ENCODE peak calls at places on chromosomes 4 and X, in seven cellular contexts. T is neuronal stem cell, G is IMR-90, P is mesendoderm, S is H9, B is H1, A is trophoblast cell. Y is an unnamed sample.

GRCh38 chrX:66030505-66031317 is 9.2 kb downstream of the VSIG4 start:
- DNase-seq in B (peak), P (peak), A (peak), T (peak), S (peak), G (peak), Y (peak)

GRCh38 chr4:38179690-38180299 is 219.6 kb downstream of the PTTG2 start:
- DNase-seq in S (peak), P (peak), B (peak), G (peak), A (peak), T (peak), Y (peak)

GRCh38 chr4:55321707-55322264 is 24.3 kb upstream of the SRD5A3 start:
- DNase-seq in B (peak), A (peak), P (peak), S (peak), G (peak), T (peak), Y (peak)

GRCh38 chrX:148043456-148043855 is 62.3 kb downstream of the FMR1NB start:
- DNase-seq in A (peak), B (no peak), P (no peak), S (no peak), T (no peak), G (peak), Y (peak)

GRCh38 chr4:86974481-86975050 is 39.8 kb downstream of the AFF1 start:
- DNase-seq in G (no peak), P (no peak), T (no peak), S (no peak), A (peak), B (no peak), Y (no peak)

GRCh38 chr4:67927251-67927650 is 36.0 kb downstream of the TMPRSS11A start:
- DNase-seq in S (no peak), G (no peak), A (no peak), P (no peak), T (no peak), B (no peak), Y (no peak)

GRCh38 chrX:40207626-40208025 is 109.9 kb upstream of the BCOR start:
- DNase-seq in T (no peak), G (peak), B (no peak), S (no peak), A (no peak), P (no peak), Y (no peak)

GRCh38 chrX:55524487-55524886 is 34.8 kb upstream of the USP51 start:
- DNase-seq in S (no peak), B (no peak), T (no peak), G (peak), A (no peak), P (peak), Y (no peak)

GRCh38 chr4:182827166-182827565 is 90.0 kb downstream of the DCTD start:
- DNase-seq in G (no peak), P (no peak), S (no peak), T (no peak), A (no peak), B (no peak), Y (no peak)

GRCh38 chr4:81454498-81454897 is 17.2 kb downstream of the RASGEF1B start:
- DNase-seq in P (no peak), T (no peak), S (no peak), A (peak), B (no peak), G (peak), Y (no peak)

GRCh38 chr4:173448103-173448502 is 49.2 kb upstream of the SCRG1 start:
- DNase-seq in P (no peak), B (no peak), T (no peak), A (no peak), S (no peak), G (peak), Y (no peak)

GRCh38 chr4:2263701-2264321 is 1.9 kb upstream of the MXD4 start:
- DNase-seq in A (no peak), B (no peak), T (no peak), G (no peak), P (no peak), S (no peak), Y (no peak)

GRCh38 chr4:118281611-118282442 is 71.0 kb downstream of the PRSS12 start:
- DNase-seq in P (peak), B (no peak), G (peak), T (no peak), A (peak), S (peak), Y (no peak)

GRCh38 chr4:124060261-124060918 is 652.1 kb downstream of the ANKRD50 start:
- DNase-seq in A (no peak), B (no peak), G (peak), T (no peak), S (no peak), P (no peak), Y (peak)

GRCh38 chrX:147827070-147827469 is 84.6 kb upstream of the FMR1 start:
- DNase-seq in G (no peak), S (no peak), P (no peak), A (no peak), T (no peak), B (no peak), Y (no peak)

GRCh38 chr4:186669159-186669720 is 54.4 kb downstream of the FAT1 start:
- DNase-seq in T (no peak), P (peak), G (peak), A (peak), S (peak), B (peak), Y (peak)

GRCh38 chr4:145937990-145938611 is 522 bp downstream of the ZNF827 start:
- DNase-seq in P (peak), A (peak), G (peak), B (peak), S (no peak), T (peak), Y (peak)

GRCh38 chr4:169037491-169037890 is 27.4 kb upstream of the CBR4 start:
- DNase-seq in T (no peak), A (no peak), S (no peak), P (no peak), G (no peak), B (no peak), Y (no peak)

GRCh38 chrX:32448320-32448719 is 763.0 kb downstream of the DMD start:
- DNase-seq in P (no peak), T (no peak), A (no peak), G (no peak), B (no peak), S (no peak), Y (peak)

GRCh38 chr4:81688085-81688484 is 216.4 kb upstream of the RASGEF1B start:
- DNase-seq in S (no peak), T (no peak), P (peak), A (peak), G (no peak), B (no peak), Y (no peak)

GRCh38 chr4:126790633-126791032 is 842.1 kb upstream of the INTU start:
- DNase-seq in S (no peak), A (peak), T (no peak), G (peak), B (no peak), P (no peak), Y (peak)

GRCh38 chrX:13432376-13432775 is 112.5 kb upstream of the ATXN3L start:
- DNase-seq in S (no peak), B (no peak), T (no peak), P (no peak), G (peak), A (peak), Y (peak)

GRCh38 chrX:41923925-41924693 is 755 bp upstream of the CASK start:
- DNase-seq in G (peak), S (peak), A (peak), P (peak), T (no peak), B (no peak), Y (peak)

DNA sequence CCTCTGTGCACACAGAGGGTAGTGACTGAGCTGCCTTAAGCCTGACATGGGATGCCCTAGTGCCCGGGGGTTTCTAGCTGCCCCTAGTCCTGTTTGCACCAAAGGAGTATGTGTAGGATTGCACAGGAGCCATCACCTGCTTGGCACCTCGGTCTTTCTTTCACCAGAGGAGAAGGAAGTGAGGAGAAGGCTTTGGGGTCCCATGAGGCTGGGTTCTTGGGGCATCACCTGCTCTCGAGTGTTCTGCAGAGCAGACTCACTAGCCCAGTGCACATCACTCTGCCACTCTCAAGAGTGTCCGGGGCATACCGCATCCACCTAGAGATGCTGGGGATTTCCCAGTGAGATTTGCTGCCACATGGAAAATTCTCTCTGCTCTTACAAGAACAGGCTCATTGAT is 40.5 kb upstream of the GPR78 start:
- DNase-seq in P (no peak), G (no peak), S (no peak), T (no peak), B (no peak), A (no peak), Y (no peak)
- H2BK5ac ChIP-seq in P (no peak), G (no peak), S (no peak), T (no peak), B (no peak), A (no peak), Y (no peak)

GRCh38 chrX:48945517-48946348 is 11.7 kb downstream of the OTUD5 start:
- DNase-seq in S (peak), A (peak), T (no peak), P (peak), B (peak), G (peak), Y (peak)
- H3K4ac ChIP-seq in S (no peak), A (no peak), T (no peak), P (no peak), B (no peak), G (no peak), Y (no peak)

DNA sequence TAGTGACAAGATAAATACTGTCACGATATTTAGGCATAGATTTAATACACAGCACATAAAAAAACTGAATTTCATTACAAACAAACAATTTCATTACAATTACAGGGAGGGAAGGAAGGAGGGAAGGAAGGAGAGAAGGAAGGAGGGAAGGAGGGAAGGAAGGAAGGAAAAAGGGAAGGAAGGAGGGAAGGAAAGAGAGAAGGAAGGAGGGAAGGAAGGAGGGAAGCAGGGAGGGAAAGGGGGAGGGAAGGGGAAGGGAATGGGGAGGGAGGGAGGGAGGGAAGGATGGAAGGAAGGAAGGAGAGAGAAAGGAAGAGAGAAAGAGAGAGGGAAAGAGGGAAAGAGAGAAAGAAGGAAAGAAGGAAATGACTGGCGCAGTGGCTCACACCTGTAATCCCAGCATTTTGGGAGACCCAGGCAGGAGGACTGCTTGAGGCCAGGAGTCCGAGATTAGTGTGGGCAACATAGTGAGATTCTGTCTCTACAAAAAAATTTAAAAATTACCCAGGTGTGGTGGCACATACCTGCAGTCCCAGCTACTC is 64.6 kb downstream of the FBXW7 start:
- DNase-seq in G (no peak), A (no peak), P (no peak), S (no peak), T (no peak), B (no peak), Y (no peak)
- H2BK5ac ChIP-seq in G (no peak), A (no peak), P (no peak), S (no peak), T (no peak), B (no peak), Y (no peak)

DNA sequence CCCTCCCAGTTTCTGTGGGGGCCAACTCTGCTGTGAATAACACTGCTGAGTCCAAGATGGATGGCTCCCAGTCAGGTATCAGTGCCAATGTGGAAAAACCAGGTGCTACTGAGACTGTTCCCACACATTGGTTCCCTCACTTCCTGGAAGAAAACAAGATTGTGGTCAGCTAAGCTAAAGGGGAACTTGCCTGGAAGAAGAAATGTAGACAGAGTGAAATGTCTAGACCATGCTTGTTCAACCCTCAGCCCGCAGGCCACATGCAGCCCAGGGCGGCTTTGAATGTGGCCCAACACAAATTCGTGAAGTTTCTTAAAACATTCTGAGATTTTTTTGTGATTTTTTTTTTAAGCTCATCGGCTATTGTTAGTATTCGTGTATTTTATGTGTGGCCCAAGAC is 28.6 kb upstream of the UTP14A start:
- DNase-seq in S (no peak), A (peak), B (no peak), G (no peak), T (no peak), P (no peak), Y (no peak)
- H3K4ac ChIP-seq in S (no peak), A (no peak), B (no peak), G (peak), T (no peak), P (no peak), Y (no peak)

Y was measured in mesenchymal stem cell.